ENCODE peak calls at places on chromosome 17, in eight cellular contexts. G is breast epithelium, Q is esophagus muscularis mucosa, E is prostate gland, S is stomach, N is sigmoid colon, M is transverse colon, O is suprapubic skin. H is an unnamed sample.
A peak's percentile ranks its signal among the peaks of the same experiment; 100 is the strongest.

GRCh38 chr17:80649200-80649644 is 104.6 kb downstream of the RPTOR start:
- DNase-seq in Q (no peak), S (no peak), E (no peak), N (no peak), M (no peak), G (no peak), O (no peak), H (no peak)

GRCh38 chr17:2335726-2336214 is 487 bp downstream of the TSR1 start:
- DNase-seq in E (no peak), Q (no peak), N (peak; percentile 56), O (no peak), G (no peak), S (no peak), M (peak; percentile 11), H (no peak)

GRCh38 chr17:13134106-13134505 is 116.3 kb upstream of the ELAC2 start:
- DNase-seq in E (no peak), N (no peak), Q (peak; percentile 10), S (no peak), M (no peak), O (no peak), G (no peak), H (no peak)

GRCh38 chr17:17576772-17577234 is 14.7 kb downstream of the PEMT start:
- DNase-seq in Q (no peak), S (no peak), M (no peak), N (no peak), E (no peak), O (no peak), G (no peak), H (no peak)

GRCh38 chr17:11899494-11899893 is 97.8 kb downstream of the ZNF18 start:
- DNase-seq in M (no peak), N (peak; percentile 67), O (no peak), E (no peak), S (no peak), Q (no peak), G (no peak), H (no peak)

GRCh38 chr17:19453296-19453695 is 42.3 kb downstream of the RNF112 start:
- DNase-seq in M (no peak), Q (no peak), O (peak; percentile 44), S (no peak), E (no peak), N (no peak), G (no peak), H (peak; percentile 82)

GRCh38 chr17:30926516-30926915 is 4.8 kb downstream of the ADAP2 start:
- DNase-seq in Q (no peak), S (no peak), N (peak; percentile 12), M (no peak), G (no peak), E (no peak), O (no peak), H (no peak)

GRCh38 chr17:21125862-21126261 is 902 bp upstream of the DHRS7B start:
- DNase-seq in Q (no peak), M (no peak), O (no peak), S (no peak), N (no peak), E (no peak), G (no peak), H (no peak)

GRCh38 chr17:333626-334396 is 18.8 kb downstream of the RPH3AL start:
- DNase-seq in G (no peak), N (peak; percentile 95), Q (peak; percentile 96), O (peak; percentile 79), E (no peak), M (peak; percentile 67), S (peak; percentile 60), H (no peak)

GRCh38 chr17:3472137-3472536 is 518 bp upstream of the SPATA22 start:
- DNase-seq in M (no peak), E (no peak), O (no peak), Q (no peak), G (no peak), N (no peak), S (no peak), H (no peak)

GRCh38 chr17:2179615-2180295 is 123.8 kb downstream of the SMG6 start:
- DNase-seq in S (peak; percentile 71), Q (peak; percentile 95), M (peak; percentile 67), E (peak; percentile 51), N (peak; percentile 96), O (peak; percentile 87), G (peak; percentile 76), H (no peak)

GRCh38 chr17:31554930-31555329 is 163.5 kb downstream of the RAB11FIP4 start:
- DNase-seq in M (no peak), Q (no peak), S (no peak), O (no peak), N (no peak), G (no peak), E (no peak), H (no peak)

GRCh38 chr17:77190561-77190960 is 49.8 kb downstream of the SEC14L1 start:
- DNase-seq in N (no peak), Q (no peak), S (no peak), G (no peak), M (no peak), O (no peak), E (no peak), H (no peak)

GRCh38 chr17:77186141-77186604 is 45.4 kb downstream of the SEC14L1 start:
- DNase-seq in Q (no peak), M (no peak), G (no peak), N (no peak), O (no peak), S (no peak), E (no peak), H (no peak)

GRCh38 chr17:77189148-77189547 is 48.4 kb downstream of the SEC14L1 start:
- DNase-seq in E (no peak), S (no peak), O (no peak), G (no peak), M (no peak), Q (no peak), N (no peak), H (no peak)

GRCh38 chr17:77191266-77191665 is 50.5 kb downstream of the SEC14L1 start:
- DNase-seq in G (no peak), O (no peak), S (no peak), E (no peak), N (no peak), Q (no peak), M (no peak), H (no peak)

DNA sequence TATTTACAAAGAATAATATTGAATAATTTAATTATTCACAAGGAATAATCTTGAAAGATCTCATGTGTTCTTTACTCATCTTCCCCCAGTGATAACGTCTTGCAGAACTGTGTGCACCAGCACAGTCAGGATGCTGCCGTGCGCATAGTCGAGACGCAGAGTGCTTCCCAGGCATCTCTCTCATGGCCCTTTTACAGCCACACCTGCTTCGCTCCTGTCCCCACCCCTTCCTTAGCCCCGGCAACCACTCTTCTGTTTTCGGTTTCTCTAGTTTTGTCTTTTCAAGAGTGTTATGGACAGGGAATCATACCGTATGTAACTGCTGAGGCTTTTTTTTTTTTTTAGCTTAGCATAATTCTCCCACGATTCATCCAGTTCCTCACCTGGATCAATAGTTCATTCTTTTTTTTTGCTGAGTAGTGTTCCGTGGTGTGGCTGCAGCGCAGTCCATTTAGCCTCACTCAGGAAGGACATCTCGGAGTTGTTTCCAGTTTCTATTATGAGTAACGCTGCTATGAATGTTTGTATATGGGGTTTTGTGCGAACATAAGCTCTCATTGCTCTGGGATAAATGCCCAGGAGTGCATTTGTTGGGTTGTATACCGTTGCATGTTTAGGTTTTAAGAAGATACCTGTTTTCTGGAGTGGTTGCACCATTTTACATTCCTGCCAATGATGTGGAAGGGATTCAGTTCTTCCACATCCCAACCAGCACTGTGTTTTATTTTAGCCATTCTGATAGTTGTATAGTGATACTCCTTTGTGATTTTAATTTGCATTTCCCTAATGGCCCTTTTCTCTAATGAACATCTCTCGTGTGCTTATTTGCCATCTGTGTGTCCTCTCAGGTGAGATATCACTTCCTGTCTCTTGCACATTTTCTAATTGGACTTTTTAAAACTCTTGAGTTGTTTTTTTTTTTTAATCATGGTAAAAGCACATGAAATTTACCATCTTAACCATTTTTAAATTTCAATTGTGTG is 47.6 kb downstream of the SEC14L1 start:
- DNase-seq in E (no peak), S (no peak), O (no peak), G (no peak), Q (no peak), M (peak; percentile 36), N (no peak), H (no peak)
- TF ChIP-seq POLR2A in E (no peak), S (no peak), O (no peak), G (no peak), Q (no peak), M (no peak), N (no peak), H (no peak)

GRCh38 chr17:76987486-76987885 is 119.3 kb downstream of the MGAT5B start:
- DNase-seq in Q (no peak), S (no peak), G (no peak), E (no peak), O (no peak), M (no peak), N (no peak), H (no peak)
- TF ChIP-seq POLR2AphosphoS5 in Q (no peak), S (no peak), G (no peak), E (no peak), O (no peak), M (no peak), N (no peak), H (no peak)

GRCh38 chr17:45410144-45411091 is 22.3 kb downstream of the ARHGAP27 start:
- DNase-seq in S (no peak), N (no peak), Q (no peak), G (no peak), E (no peak), O (no peak), M (peak; percentile 51), H (no peak)

GRCh38 chr17:45411348-45412105 is 21.1 kb downstream of the ARHGAP27 start:
- DNase-seq in G (no peak), M (peak; percentile 66), Q (no peak), N (no peak), S (no peak), O (no peak), E (no peak), H (no peak)

GRCh38 chr17:45408611-45409421 is 23.9 kb downstream of the ARHGAP27 start:
- DNase-seq in Q (no peak), N (no peak), G (no peak), E (no peak), S (no peak), M (peak; percentile 29), O (no peak), H (no peak)

GRCh38 chr17:45406107-45406506 is 26.6 kb downstream of the ARHGAP27 start:
- DNase-seq in S (no peak), E (no peak), Q (no peak), M (no peak), G (no peak), N (no peak), O (no peak), H (no peak)

DNA sequence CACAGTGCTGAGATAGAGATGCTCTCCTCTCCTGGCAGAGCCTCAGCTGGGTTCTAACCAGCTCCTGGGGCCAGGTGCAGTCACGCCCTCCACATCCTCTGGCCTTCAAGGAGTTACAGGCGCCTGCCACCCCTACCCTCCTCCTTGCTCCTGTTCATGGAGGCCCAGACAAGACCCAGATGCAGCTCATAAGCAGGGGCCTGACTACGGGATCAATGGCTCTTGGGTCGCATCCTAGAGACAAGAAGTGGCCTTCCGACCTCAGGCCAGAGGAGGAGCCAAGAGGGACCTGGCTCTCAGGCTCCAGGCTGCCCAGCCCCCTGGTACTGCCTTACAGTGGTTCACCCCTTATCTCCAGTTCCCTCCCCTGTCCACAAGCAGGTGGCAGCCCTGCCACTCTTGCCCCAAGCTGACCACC is 23.0 kb downstream of the ARHGAP27 start:
- DNase-seq in N (no peak), E (no peak), O (no peak), M (no peak), G (no peak), S (no peak), Q (no peak), H (no peak)
- H3K4me3 ChIP-seq in N (peak overlapping the region; percentile 38), E (peak overlapping the region; percentile 10), O (peak overlapping the region; percentile 40), M (peak overlapping the region; percentile 46), G (peak overlapping the region; percentile 51), S (peak overlapping the region; percentile 41), Q (peak overlapping the region; percentile 28), H (peak overlapping the region; percentile 32)

GRCh38 chr17:63364944-63365343 is 81.2 kb downstream of the CYB561 start:
- DNase-seq in Q (no peak), M (no peak), O (no peak), N (no peak), E (no peak), S (no peak), G (no peak), H (no peak)
- TF ChIP-seq POLR2A in Q (no peak), M (no peak), O (no peak), N (no peak), E (no peak), S (no peak), G (no peak), H (no peak)